ENCODE peak calls at places on chromosome 9, in five cellular contexts. One of them, this sample, is unnamed.
A peak's percentile ranks its signal among the peaks of the same experiment; 100 is the strongest.

GRCh38 chr9:88197016-88197415 is 58.7 kb upstream of the SPATA31C2 start:
- DNase-seq in K562: no peak
- DNase-seq in H1: no peak
- DNase-seq in HepG2: no peak
- DNase-seq in GM12878: no peak
- DNase-seq in this sample: no peak

GRCh38 chr9:129109504-129109903 is 1.1 kb downstream of the CRAT start:
- DNase-seq in K562: peak; percentile 63
- DNase-seq in H1: no peak
- DNase-seq in HepG2: peak; percentile 41
- DNase-seq in GM12878: no peak
- DNase-seq in this sample: peak; percentile 35

GRCh38 chr9:129988607-129989361 is 54.2 kb downstream of the FNBP1 start:
- DNase-seq in K562: no peak
- DNase-seq in H1: no peak
- DNase-seq in HepG2: no peak
- DNase-seq in GM12878: peak; percentile 99
- DNase-seq in this sample: no peak

GRCh38 chr9:92378825-92379535 is 25.4 kb downstream of the OGN start:
- DNase-seq in K562: no peak
- DNase-seq in H1: no peak
- DNase-seq in HepG2: no peak
- DNase-seq in GM12878: no peak
- DNase-seq in this sample: no peak

GRCh38 chr9:127949827-127950512 is 12.3 kb upstream of the DPM2 start:
- DNase-seq in K562: no peak
- DNase-seq in H1: no peak
- DNase-seq in HepG2: peak; percentile 10
- DNase-seq in GM12878: no peak
- DNase-seq in this sample: no peak

GRCh38 chr9:35516481-35516880 is 26.6 kb downstream of the RUSC2 start:
- DNase-seq in K562: no peak
- DNase-seq in H1: no peak
- DNase-seq in HepG2: no peak
- DNase-seq in GM12878: no peak
- DNase-seq in this sample: no peak

GRCh38 chr9:93263334-93264229 is 79.6 kb downstream of the WNK2 start:
- DNase-seq in K562: no peak
- DNase-seq in H1: no peak
- DNase-seq in HepG2: no peak
- DNase-seq in GM12878: no peak
- DNase-seq in this sample: no peak

GRCh38 chr9:17669206-17669605 is 90.3 kb downstream of the SH3GL2 start:
- DNase-seq in K562: no peak
- DNase-seq in H1: no peak
- DNase-seq in HepG2: no peak
- DNase-seq in GM12878: no peak
- DNase-seq in this sample: no peak

GRCh38 chr9:114746591-114746990 is 59.2 kb downstream of the TNFSF15 start:
- DNase-seq in K562: no peak
- DNase-seq in H1: no peak
- DNase-seq in HepG2: no peak
- DNase-seq in GM12878: no peak
- DNase-seq in this sample: no peak

GRCh38 chr9:19701274-19701673 is 87.6 kb downstream of the SLC24A2 start:
- DNase-seq in K562: no peak
- DNase-seq in H1: no peak
- DNase-seq in HepG2: no peak
- DNase-seq in GM12878: no peak
- DNase-seq in this sample: no peak

GRCh38 chr9:106921341-106921899 is 58.5 kb downstream of the ZNF462 start:
- DNase-seq in K562: peak; percentile 50
- DNase-seq in H1: no peak
- DNase-seq in HepG2: peak; percentile 8
- DNase-seq in GM12878: no peak
- DNase-seq in this sample: no peak

GRCh38 chr9:16131269-16131668 is 578.4 kb downstream of the CCDC171 start:
- DNase-seq in K562: no peak
- DNase-seq in H1: no peak
- DNase-seq in HepG2: no peak
- DNase-seq in GM12878: no peak
- DNase-seq in this sample: no peak
- TF ChIP-seq ATF2 in K562: no peak
- TF ChIP-seq ATF2 in H1: no peak
- TF ChIP-seq ATF2 in HepG2: no peak
- TF ChIP-seq ATF2 in GM12878: no peak
- TF ChIP-seq ATF2 in this sample: no peak

DNA sequence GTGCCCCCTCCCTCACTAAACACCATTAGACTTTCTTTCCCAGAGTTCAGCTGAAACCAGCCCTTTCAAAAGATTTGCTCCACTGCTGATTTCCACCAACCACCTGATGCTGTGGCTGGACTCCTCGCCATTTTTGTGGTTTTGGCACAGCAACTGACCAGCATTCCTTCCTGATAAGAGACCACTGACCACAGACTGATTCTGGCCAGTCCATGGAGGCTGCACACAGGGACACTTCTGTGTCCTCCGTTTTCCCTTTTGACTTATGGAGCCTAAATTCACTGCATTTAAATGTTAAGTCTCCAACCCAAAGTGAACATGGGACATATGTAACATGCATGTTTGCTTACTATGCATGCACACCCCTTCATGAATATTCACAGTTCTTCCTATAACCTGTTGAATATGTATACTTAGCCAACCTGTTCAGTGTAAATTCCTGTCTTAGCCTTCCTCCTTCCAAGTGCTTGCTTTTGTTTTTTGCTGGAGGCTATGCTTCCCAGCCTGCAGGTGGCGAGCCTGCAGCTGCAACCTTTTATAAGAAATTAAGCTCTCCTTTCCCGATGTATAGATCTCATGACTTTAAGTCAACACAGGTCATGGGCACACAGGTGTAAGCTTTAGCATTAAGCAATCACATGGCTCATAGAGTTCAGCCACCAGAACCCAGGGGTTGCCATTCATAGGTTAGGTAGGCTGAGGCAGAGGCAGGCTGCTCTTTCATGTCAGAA is 78.7 kb downstream of the ACTL7B start:
- DNase-seq in K562: peak; percentile 16
- DNase-seq in H1: no peak
- DNase-seq in HepG2: peak; percentile 81
- DNase-seq in GM12878: no peak
- DNase-seq in this sample: no peak
- TF ChIP-seq CTCF in K562: no peak
- TF ChIP-seq CTCF in H1: peak; percentile 44
- TF ChIP-seq CTCF in HepG2: peak; percentile 49
- TF ChIP-seq CTCF in GM12878: no peak
- TF ChIP-seq CTCF in this sample: no peak

DNA sequence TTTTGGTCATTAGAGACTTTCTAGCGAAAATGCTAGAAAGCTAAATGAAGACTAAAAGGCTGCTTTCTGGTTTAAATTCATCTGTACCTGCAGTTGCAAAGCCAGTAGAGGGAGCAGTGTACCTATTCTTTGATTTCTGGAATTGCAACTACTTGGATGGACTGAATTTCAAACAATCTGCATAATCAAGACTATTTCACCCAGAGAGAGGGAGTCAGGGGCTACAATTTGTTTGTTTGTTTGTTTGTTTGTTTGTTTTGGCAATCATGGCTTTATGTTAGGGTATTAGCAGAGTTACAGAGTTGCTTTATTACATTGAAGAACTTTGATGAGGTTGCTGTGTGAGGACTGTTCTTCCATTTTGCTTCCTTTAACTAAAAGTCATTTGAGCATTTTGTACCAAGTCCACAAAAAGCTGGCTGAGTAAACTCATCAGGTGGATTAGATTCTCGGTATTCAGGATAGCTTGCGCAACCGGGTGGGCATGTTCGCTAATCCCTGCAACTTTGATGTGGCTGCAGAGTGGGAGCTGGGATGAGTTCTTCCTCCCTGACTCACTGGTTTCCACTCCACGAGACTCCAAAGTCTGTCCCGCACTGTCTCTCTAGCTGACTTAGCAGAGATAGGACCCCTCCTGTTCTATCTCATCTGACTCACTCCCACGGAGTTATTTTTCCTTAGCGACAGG is 80.0 kb upstream of the TUT7 start:
- DNase-seq in K562: peak; percentile 29
- DNase-seq in H1: no peak
- DNase-seq in HepG2: peak; percentile 39
- DNase-seq in GM12878: no peak
- DNase-seq in this sample: no peak
- TF ChIP-seq MAX in K562: no peak
- TF ChIP-seq MAX in H1: no peak
- TF ChIP-seq MAX in HepG2: no peak
- TF ChIP-seq MAX in GM12878: no peak
- TF ChIP-seq MAX in this sample: no peak

DNA sequence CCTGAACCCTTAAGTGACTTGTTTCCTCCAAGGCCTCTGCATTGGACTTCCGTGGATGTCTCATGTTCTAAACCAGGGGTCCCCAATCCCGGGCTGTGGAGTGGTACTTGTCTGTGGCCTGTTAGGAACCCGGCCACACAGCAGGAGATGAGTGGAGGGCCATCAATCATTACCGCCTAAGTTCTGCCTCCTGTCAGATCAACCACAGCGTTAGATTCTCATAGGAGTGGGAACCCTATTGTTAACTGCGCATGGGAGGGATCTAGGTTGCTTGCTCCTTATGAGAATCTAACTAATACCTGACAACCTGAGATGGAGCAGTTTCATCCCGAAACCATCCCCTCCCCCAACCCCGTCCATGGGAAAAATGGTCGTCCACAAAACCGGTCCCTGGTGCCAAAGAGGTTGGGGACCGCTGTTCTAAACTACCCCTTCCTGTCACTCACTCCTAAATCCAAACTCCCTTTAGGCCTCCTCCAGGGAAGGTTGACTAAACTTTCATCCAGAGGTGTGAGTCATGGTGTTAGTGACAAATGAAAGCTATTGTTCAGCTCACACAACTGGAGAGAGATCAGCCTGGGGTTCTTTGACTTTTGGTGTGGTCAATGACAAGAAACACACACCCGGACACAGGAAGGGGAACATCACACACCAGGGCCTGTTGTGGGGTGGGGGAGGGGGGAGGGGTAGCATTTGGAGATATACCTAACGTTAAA is 9.5 kb downstream of the KCNV2 start:
- DNase-seq in K562: no peak
- DNase-seq in H1: no peak
- DNase-seq in HepG2: no peak
- DNase-seq in GM12878: no peak
- DNase-seq in this sample: no peak
- TF ChIP-seq ATF2 in K562: no peak
- TF ChIP-seq ATF2 in H1: no peak
- TF ChIP-seq ATF2 in HepG2: no peak
- TF ChIP-seq ATF2 in GM12878: no peak
- TF ChIP-seq ATF2 in this sample: no peak

DNA sequence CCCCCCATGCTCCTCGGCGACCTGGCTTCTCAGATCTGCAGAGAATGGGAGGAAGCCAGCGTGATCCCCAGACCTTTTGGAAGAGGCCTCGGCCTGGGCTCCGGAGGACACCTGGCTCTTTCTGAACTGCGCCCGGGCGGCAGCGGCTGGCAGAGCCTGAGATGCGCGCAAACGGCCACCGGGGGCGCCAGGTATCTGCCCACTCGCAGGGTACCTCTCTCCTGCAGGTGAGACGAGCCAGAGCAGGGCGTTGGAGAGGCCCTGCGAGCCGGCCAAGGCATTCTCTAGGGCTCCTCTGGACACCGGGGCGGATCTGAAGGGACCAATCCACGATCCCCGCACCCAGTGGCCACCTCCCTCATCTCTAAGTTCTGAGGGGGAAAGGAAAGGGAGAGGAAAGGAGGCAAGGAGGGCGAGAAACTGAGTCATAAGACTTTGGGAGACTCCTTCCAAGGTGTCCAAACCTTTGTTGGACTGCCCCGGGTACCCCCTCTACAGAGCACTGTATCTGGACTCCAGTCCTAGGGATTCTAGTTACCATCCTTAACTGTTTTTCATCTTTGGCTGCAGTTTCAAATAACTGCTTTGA is 55.0 kb upstream of the SLC46A2 start:
- DNase-seq in K562: peak; percentile 11
- DNase-seq in H1: peak; percentile 94
- DNase-seq in HepG2: peak; percentile 15
- DNase-seq in GM12878: no peak
- DNase-seq in this sample: peak; percentile 87
- TF ChIP-seq CTCF in K562: peak; percentile 43
- TF ChIP-seq CTCF in H1: peak; percentile 90
- TF ChIP-seq CTCF in HepG2: peak; percentile 65
- TF ChIP-seq CTCF in GM12878: peak; percentile 7
- TF ChIP-seq CTCF in this sample: peak; percentile 65

GRCh38 chr9:83002329-83002728 is 60.6 kb downstream of the RASEF start:
- DNase-seq in K562: no peak
- DNase-seq in H1: no peak
- DNase-seq in HepG2: no peak
- DNase-seq in GM12878: no peak
- DNase-seq in this sample: no peak
- TF ChIP-seq MAX in K562: no peak
- TF ChIP-seq MAX in H1: no peak
- TF ChIP-seq MAX in HepG2: no peak
- TF ChIP-seq MAX in GM12878: no peak
- TF ChIP-seq MAX in this sample: no peak

GRCh38 chr9:138098116-138098907 is 220.7 kb downstream of the CACNA1B start:
- DNase-seq in K562: no peak
- DNase-seq in H1: no peak
- DNase-seq in HepG2: no peak
- DNase-seq in GM12878: no peak
- DNase-seq in this sample: no peak
- TF ChIP-seq ATF2 in K562: no peak
- TF ChIP-seq ATF2 in H1: no peak
- TF ChIP-seq ATF2 in HepG2: no peak
- TF ChIP-seq ATF2 in GM12878: no peak
- TF ChIP-seq ATF2 in this sample: no peak

GRCh38 chr9:125203259-125203658 is 2.9 kb downstream of the RABEPK start:
- DNase-seq in K562: no peak
- DNase-seq in H1: no peak
- DNase-seq in HepG2: peak; percentile 40
- DNase-seq in GM12878: no peak
- DNase-seq in this sample: no peak
- TF ChIP-seq CTCF in K562: no peak
- TF ChIP-seq CTCF in H1: no peak
- TF ChIP-seq CTCF in HepG2: peak; percentile 49
- TF ChIP-seq CTCF in GM12878: no peak
- TF ChIP-seq CTCF in this sample: no peak